ENCODE peak calls at places on chromosomes 16 and 17, in four cellular contexts. One of them, this sample, is unnamed.

GRCh38 chr16:2511128-2511785 is 2.5 kb upstream of the ATP6V0C start:
- DNase-seq in psoas muscle: peak
- DNase-seq in cardiac septum: no peak
- DNase-seq in stimulated activated naive CD8-positive, alpha-beta T cell treated with anti-CD3 and anti-CD28 coated beads, Interleukin-15, amount 100 ng/mL, for 72 hours: no peak
- DNase-seq in this sample: peak

GRCh38 chr16:70250748-70251650 is 741 bp downstream of the EXOSC6 start:
- DNase-seq in psoas muscle: peak
- DNase-seq in cardiac septum: no peak
- DNase-seq in stimulated activated naive CD8-positive, alpha-beta T cell treated with anti-CD3 and anti-CD28 coated beads, Interleukin-15, amount 100 ng/mL, for 72 hours: no peak
- DNase-seq in this sample: peak

GRCh38 chr16:89155184-89155679 is 16.3 kb upstream of the CDH15 start:
- DNase-seq in psoas muscle: peak
- DNase-seq in cardiac septum: no peak
- DNase-seq in stimulated activated naive CD8-positive, alpha-beta T cell treated with anti-CD3 and anti-CD28 coated beads, Interleukin-15, amount 100 ng/mL, for 72 hours: no peak
- DNase-seq in this sample: peak

GRCh38 chr16:68935008-68935407 is 91.7 kb downstream of the TANGO6 start:
- DNase-seq in psoas muscle: no peak
- DNase-seq in cardiac septum: no peak
- DNase-seq in stimulated activated naive CD8-positive, alpha-beta T cell treated with anti-CD3 and anti-CD28 coated beads, Interleukin-15, amount 100 ng/mL, for 72 hours: no peak
- DNase-seq in this sample: no peak

GRCh38 chr17:44281570-44281969 is 13.6 kb upstream of the SLC4A1 start:
- DNase-seq in psoas muscle: no peak
- DNase-seq in cardiac septum: no peak
- DNase-seq in stimulated activated naive CD8-positive, alpha-beta T cell treated with anti-CD3 and anti-CD28 coated beads, Interleukin-15, amount 100 ng/mL, for 72 hours: no peak
- DNase-seq in this sample: no peak

GRCh38 chr16:88014954-88015805 is 63.9 kb downstream of the BANP start:
- DNase-seq in psoas muscle: no peak
- DNase-seq in cardiac septum: peak
- DNase-seq in stimulated activated naive CD8-positive, alpha-beta T cell treated with anti-CD3 and anti-CD28 coated beads, Interleukin-15, amount 100 ng/mL, for 72 hours: no peak
- DNase-seq in this sample: no peak

GRCh38 chr17:63356275-63356905 is 89.7 kb downstream of the CYB561 start:
- DNase-seq in psoas muscle: no peak
- DNase-seq in cardiac septum: no peak
- DNase-seq in stimulated activated naive CD8-positive, alpha-beta T cell treated with anti-CD3 and anti-CD28 coated beads, Interleukin-15, amount 100 ng/mL, for 72 hours: no peak
- DNase-seq in this sample: no peak

GRCh38 chr17:10193632-10194031 is 4.8 kb downstream of the GAS7 start:
- DNase-seq in psoas muscle: no peak
- DNase-seq in cardiac septum: no peak
- DNase-seq in stimulated activated naive CD8-positive, alpha-beta T cell treated with anti-CD3 and anti-CD28 coated beads, Interleukin-15, amount 100 ng/mL, for 72 hours: no peak
- DNase-seq in this sample: no peak

GRCh38 chr17:4998027-4998665 is 396 bp downstream of the KIF1C start:
- DNase-seq in psoas muscle: peak
- DNase-seq in cardiac septum: peak
- DNase-seq in stimulated activated naive CD8-positive, alpha-beta T cell treated with anti-CD3 and anti-CD28 coated beads, Interleukin-15, amount 100 ng/mL, for 72 hours: no peak
- DNase-seq in this sample: peak

GRCh38 chr17:50707296-50708049 is at the start of gene ANKRD40:
- DNase-seq in psoas muscle: peak
- DNase-seq in cardiac septum: peak
- DNase-seq in stimulated activated naive CD8-positive, alpha-beta T cell treated with anti-CD3 and anti-CD28 coated beads, Interleukin-15, amount 100 ng/mL, for 72 hours: peak
- DNase-seq in this sample: peak

GRCh38 chr17:7851438-7852261 is 3.2 kb upstream of the TMEM88 start:
- DNase-seq in psoas muscle: peak
- DNase-seq in cardiac septum: peak
- DNase-seq in stimulated activated naive CD8-positive, alpha-beta T cell treated with anti-CD3 and anti-CD28 coated beads, Interleukin-15, amount 100 ng/mL, for 72 hours: peak
- DNase-seq in this sample: peak

GRCh38 chr16:3012246-3012645 is 477 bp upstream of the CLDN9 start:
- DNase-seq in psoas muscle: no peak
- DNase-seq in cardiac septum: no peak
- DNase-seq in stimulated activated naive CD8-positive, alpha-beta T cell treated with anti-CD3 and anti-CD28 coated beads, Interleukin-15, amount 100 ng/mL, for 72 hours: no peak
- DNase-seq in this sample: no peak

GRCh38 chr17:45019177-45019711 is 32.2 kb downstream of the DCAKD start:
- DNase-seq in psoas muscle: peak
- DNase-seq in cardiac septum: no peak
- DNase-seq in stimulated activated naive CD8-positive, alpha-beta T cell treated with anti-CD3 and anti-CD28 coated beads, Interleukin-15, amount 100 ng/mL, for 72 hours: peak
- DNase-seq in this sample: peak

GRCh38 chr16:85556456-85557082 is 56.6 kb upstream of the GSE1 start:
- DNase-seq in psoas muscle: peak
- DNase-seq in cardiac septum: peak
- DNase-seq in stimulated activated naive CD8-positive, alpha-beta T cell treated with anti-CD3 and anti-CD28 coated beads, Interleukin-15, amount 100 ng/mL, for 72 hours: peak
- DNase-seq in this sample: peak

GRCh38 chr16:22123146-22123545 is 30.8 kb downstream of the VWA3A start:
- DNase-seq in psoas muscle: no peak
- DNase-seq in cardiac septum: no peak
- DNase-seq in stimulated activated naive CD8-positive, alpha-beta T cell treated with anti-CD3 and anti-CD28 coated beads, Interleukin-15, amount 100 ng/mL, for 72 hours: no peak
- DNase-seq in this sample: no peak

GRCh38 chr17:9802294-9802693 is 10.9 kb upstream of the DHRS7C start:
- DNase-seq in psoas muscle: no peak
- DNase-seq in cardiac septum: no peak
- DNase-seq in stimulated activated naive CD8-positive, alpha-beta T cell treated with anti-CD3 and anti-CD28 coated beads, Interleukin-15, amount 100 ng/mL, for 72 hours: no peak
- DNase-seq in this sample: no peak

GRCh38 chr17:83053021-83053778 is 26.2 kb upstream of the METRNL start:
- DNase-seq in psoas muscle: peak
- DNase-seq in cardiac septum: peak
- DNase-seq in stimulated activated naive CD8-positive, alpha-beta T cell treated with anti-CD3 and anti-CD28 coated beads, Interleukin-15, amount 100 ng/mL, for 72 hours: no peak
- DNase-seq in this sample: no peak

GRCh38 chr16:49084628-49085390 is 196.8 kb downstream of the CBLN1 start:
- DNase-seq in psoas muscle: no peak
- DNase-seq in cardiac septum: no peak
- DNase-seq in stimulated activated naive CD8-positive, alpha-beta T cell treated with anti-CD3 and anti-CD28 coated beads, Interleukin-15, amount 100 ng/mL, for 72 hours: no peak
- DNase-seq in this sample: no peak

GRCh38 chr17:82338858-82339633 is 5.5 kb upstream of the SECTM1 start:
- DNase-seq in psoas muscle: peak
- DNase-seq in cardiac septum: no peak
- DNase-seq in stimulated activated naive CD8-positive, alpha-beta T cell treated with anti-CD3 and anti-CD28 coated beads, Interleukin-15, amount 100 ng/mL, for 72 hours: no peak
- DNase-seq in this sample: peak

GRCh38 chr16:48534601-48535340 is 75.2 kb downstream of the N4BP1 start:
- DNase-seq in psoas muscle: no peak
- DNase-seq in cardiac septum: no peak
- DNase-seq in stimulated activated naive CD8-positive, alpha-beta T cell treated with anti-CD3 and anti-CD28 coated beads, Interleukin-15, amount 100 ng/mL, for 72 hours: no peak
- DNase-seq in this sample: no peak

GRCh38 chr16:47643610-47644009 is 182.5 kb downstream of the PHKB start:
- DNase-seq in psoas muscle: no peak
- DNase-seq in cardiac septum: no peak
- DNase-seq in stimulated activated naive CD8-positive, alpha-beta T cell treated with anti-CD3 and anti-CD28 coated beads, Interleukin-15, amount 100 ng/mL, for 72 hours: no peak
- DNase-seq in this sample: no peak

GRCh38 chr17:1710807-1711553 is 803 bp upstream of the TLCD2 start:
- DNase-seq in psoas muscle: no peak
- DNase-seq in cardiac septum: no peak
- DNase-seq in stimulated activated naive CD8-positive, alpha-beta T cell treated with anti-CD3 and anti-CD28 coated beads, Interleukin-15, amount 100 ng/mL, for 72 hours: no peak
- DNase-seq in this sample: peak

GRCh38 chr16:66028505-66029216 is 337.8 kb upstream of the CDH5 start:
- DNase-seq in psoas muscle: no peak
- DNase-seq in cardiac septum: no peak
- DNase-seq in stimulated activated naive CD8-positive, alpha-beta T cell treated with anti-CD3 and anti-CD28 coated beads, Interleukin-15, amount 100 ng/mL, for 72 hours: no peak
- DNase-seq in this sample: no peak

GRCh38 chr16:21150375-21151001 is at the start of gene DNAH3:
- DNase-seq in psoas muscle: no peak
- DNase-seq in cardiac septum: no peak
- DNase-seq in stimulated activated naive CD8-positive, alpha-beta T cell treated with anti-CD3 and anti-CD28 coated beads, Interleukin-15, amount 100 ng/mL, for 72 hours: no peak
- DNase-seq in this sample: no peak

GRCh38 chr16:69188716-69189115 is 1.8 kb downstream of the SNTB2 start:
- DNase-seq in psoas muscle: no peak
- DNase-seq in cardiac septum: no peak
- DNase-seq in stimulated activated naive CD8-positive, alpha-beta T cell treated with anti-CD3 and anti-CD28 coated beads, Interleukin-15, amount 100 ng/mL, for 72 hours: no peak
- DNase-seq in this sample: no peak

This sample was measured in Right ventricle myocardium superior.